ENCODE peak calls at places on chromosomes 13 and 19, in four cellular contexts. G, U, T and W are unnamed samples.

GRCh38 chr19:13834308-13834790 is 39.1 kb downstream of the ZSWIM4 start:
- DNase-seq in T (no peak), G (peak), U (no peak), W (no peak)

GRCh38 chr13:29925457-29925856 is 75.0 kb upstream of the UBL3 start:
- DNase-seq in G (peak), U (no peak), T (peak), W (no peak)

GRCh38 chr13:48891586-48891985 is 84.1 kb upstream of the FNDC3A start:
- DNase-seq in T (peak), G (no peak), U (no peak), W (no peak)

GRCh38 chr19:50359432-50359818 is 6.0 kb downstream of the NAPSA start:
- DNase-seq in T (no peak), G (no peak), U (no peak), W (no peak)

GRCh38 chr13:50691176-50691681 is 152.3 kb downstream of the DLEU7 start:
- DNase-seq in G (no peak), T (no peak), U (no peak), W (no peak)

GRCh38 chr19:5635427-5635826 is 12.5 kb downstream of the SAFB start:
- DNase-seq in U (no peak), T (no peak), G (no peak), W (no peak)

GRCh38 chr13:48979892-48980291 is 4.2 kb downstream of the FNDC3A start:
- DNase-seq in U (no peak), T (no peak), G (no peak), W (no peak)

GRCh38 chr13:71699342-71699741 is 167.7 kb downstream of the DACH1 start:
- DNase-seq in T (no peak), G (no peak), U (no peak), W (no peak)

GRCh38 chr19:45440873-45441654 is 17.3 kb upstream of the ERCC1 start:
- DNase-seq in G (no peak), U (peak), T (no peak), W (no peak)

GRCh38 chr19:35856546-35857149 is at the start of gene KIRREL2:
- DNase-seq in U (no peak), T (no peak), G (peak), W (peak)

GRCh38 chr19:1135454-1135853 is 31.7 kb downstream of the GPX4 start:
- DNase-seq in G (no peak), T (no peak), U (no peak), W (no peak)

GRCh38 chr19:46660008-46660517 is 919 bp downstream of the DACT3 start:
- DNase-seq in G (no peak), T (no peak), U (peak), W (peak)

GRCh38 chr19:48006762-48007161 is 12.3 kb downstream of the ELSPBP1 start:
- DNase-seq in T (peak), G (peak), U (peak), W (peak)

GRCh38 chr13:63741029-63741813 is 2325.6 kb upstream of the PCDH20 start:
- DNase-seq in U (no peak), G (no peak), T (no peak), W (no peak)

GRCh38 chr13:77047649-77048343 is 20.8 kb upstream of the FBXL3 start:
- DNase-seq in T (no peak), G (no peak), U (no peak), W (no peak)

GRCh38 chr13:107864543-107865460 is 350.5 kb downstream of the LIG4 start:
- DNase-seq in T (peak), U (peak), G (no peak), W (peak)

GRCh38 chr13:40920826-40921225 is 98.3 kb downstream of the ELF1 start:
- DNase-seq in U (no peak), G (no peak), T (no peak), W (no peak)

GRCh38 chr19:47540748-47541147 is 25.9 kb upstream of the NAPA start:
- DNase-seq in T (peak), G (peak), U (peak), W (peak)

GRCh38 chr19:13537454-13537853 is 31.2 kb upstream of the CACNA1A start:
- DNase-seq in U (peak), G (no peak), T (no peak), W (peak)

GRCh38 chr19:49932731-49933131 is 3.4 kb upstream of the NUP62 start:
- DNase-seq in U (no peak), T (no peak), G (no peak), W (no peak)

GRCh38 chr13:52600666-52601065 is 41.6 kb upstream of the HNRNPA1L2 start:
- DNase-seq in U (no peak), T (no peak), G (no peak), W (no peak)

GRCh38 chr19:17020823-17021222 is 5.8 kb downstream of the CPAMD8 start:
- DNase-seq in T (no peak), U (peak), G (no peak), W (no peak)

GRCh38 chr13:49366841-49367240 is 77.0 kb downstream of the CAB39L start:
- DNase-seq in T (no peak), G (no peak), U (no peak), W (no peak)

GRCh38 chr13:43140985-43141384 is 117.6 kb downstream of the DNAJC15 start:
- DNase-seq in T (no peak), G (no peak), U (no peak), W (peak)

GRCh38 chr19:5851302-5851701 is at the start of gene FUT3:
- DNase-seq in G (no peak), T (no peak), U (peak), W (no peak)

GRCh38 chr13:83121904-83122303 is 760.4 kb downstream of the SLITRK1 start:
- DNase-seq in G (no peak), T (no peak), U (no peak), W (no peak)

GRCh38 chr19:31963741-31964140 is 381.7 kb upstream of the ZNF507 start:
- DNase-seq in G (no peak), U (no peak), T (no peak), W (no peak)

GRCh38 chr13:48403151-48403631 is 9.7 kb downstream of the LPAR6 start:
- DNase-seq in G (no peak), U (no peak), T (no peak), W (no peak)

GRCh38 chr13:41453620-41454019 is 3.7 kb upstream of the RGCC start:
- DNase-seq in G (no peak), U (no peak), T (no peak), W (no peak)

GRCh38 chr19:4023600-4024398 is 16.3 kb downstream of the PIAS4 start:
- DNase-seq in U (no peak), G (no peak), T (no peak), W (no peak)

GRCh38 chr19:18433039-18433691 is 4.8 kb downstream of the ISYNA1 start:
- DNase-seq in T (no peak), U (peak), G (no peak), W (peak)

GRCh38 chr13:110262082-110262436 is 44.9 kb downstream of the COL4A1 start:
- DNase-seq in T (no peak), G (no peak), U (no peak), W (no peak)

GRCh38 chr19:19540707-19541515 is 2.8 kb downstream of the CILP2 start:
- DNase-seq in G (no peak), U (peak), T (no peak), W (peak)

GRCh38 chr13:68715651-68716050 is 1392.0 kb upstream of the ATXN8OS start:
- DNase-seq in G (no peak), T (no peak), U (no peak), W (no peak)

GRCh38 chr13:27810461-27810860 is 18.2 kb downstream of the GSX1 start:
- DNase-seq in G (no peak), U (no peak), T (no peak), W (no peak)

GRCh38 chr19:10335149-10336053 is 2.1 kb upstream of the RAVER1 start:
- DNase-seq in U (no peak), T (no peak), G (no peak), W (peak)

GRCh38 chr13:101098873-101099272 is 317.4 kb downstream of the NALCN start:
- DNase-seq in G (no peak), T (no peak), U (no peak), W (no peak)
- TF ChIP-seq NR3C1 in G (no peak), T (no peak), U (no peak), W (no peak)

GRCh38 chr13:45545686-45546409 is 69.7 kb downstream of the ERICH6B start:
- DNase-seq in G (no peak), T (no peak), U (no peak), W (no peak)
- TF ChIP-seq NR3C1 in G (no peak), T (no peak), U (no peak), W (no peak)

GRCh38 chr13:36817996-36818395 is 1.0 kb upstream of the RFXAP start:
- DNase-seq in G (no peak), T (no peak), U (no peak), W (no peak)

GRCh38 chr13:36818483-36819063 is 449 bp upstream of the RFXAP start:
- DNase-seq in T (no peak), G (no peak), U (peak), W (no peak)

GRCh38 chr13:36814465-36814864 is 4.6 kb upstream of the RFXAP start:
- DNase-seq in U (no peak), G (no peak), T (no peak), W (no peak)

GRCh38 chr13:36813226-36813625 is 5.8 kb upstream of the RFXAP start:
- DNase-seq in T (no peak), G (no peak), U (no peak), W (no peak)

DNA sequence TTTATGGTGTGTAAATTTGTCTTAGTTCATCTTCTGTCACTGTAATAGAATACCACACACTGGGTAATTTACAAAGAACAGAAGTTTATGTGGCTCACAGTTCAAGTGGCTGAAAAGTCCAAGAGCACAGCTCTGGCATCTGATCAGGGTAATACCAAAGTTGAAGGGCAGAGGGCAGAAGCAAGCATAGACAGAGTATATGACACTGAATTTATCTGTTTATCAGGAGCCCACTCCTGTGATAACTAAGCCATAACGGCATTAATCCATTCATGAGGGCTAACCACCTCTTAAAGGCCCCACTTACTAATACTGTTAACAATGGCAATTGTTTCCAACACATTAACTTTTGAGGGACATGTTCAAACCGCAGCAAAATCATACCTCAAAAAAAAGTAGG is 4.0 kb upstream of the RFXAP start:
- DNase-seq in T (peak), G (no peak), U (peak), W (no peak)
- TF ChIP-seq NR3C1 in T (no peak), G (no peak), U (no peak), W (no peak)

GRCh38 chr19:40776966-40777794 is 867 bp upstream of the RAB4B start:
- DNase-seq in U (peak), G (peak), T (peak), W (peak)

GRCh38 chr19:40778045-40778864 is at the start of gene RAB4B:
- DNase-seq in G (peak), U (peak), T (peak), W (peak)

GRCh38 chr19:40777795-40778044 is 327 bp upstream of the RAB4B start:
- DNase-seq in G (no peak), T (no peak), U (no peak), W (no peak)

GRCh38 chr19:40780582-40780981 is 2.5 kb downstream of the RAB4B start:
- DNase-seq in T (no peak), U (no peak), G (no peak), W (no peak)

GRCh38 chr19:40778865-40779284 is 828 bp downstream of the RAB4B start:
- DNase-seq in T (peak), U (no peak), G (peak), W (no peak)
- TF ChIP-seq NR3C1 in T (no peak), U (no peak), G (no peak), W (no peak)

DNA sequence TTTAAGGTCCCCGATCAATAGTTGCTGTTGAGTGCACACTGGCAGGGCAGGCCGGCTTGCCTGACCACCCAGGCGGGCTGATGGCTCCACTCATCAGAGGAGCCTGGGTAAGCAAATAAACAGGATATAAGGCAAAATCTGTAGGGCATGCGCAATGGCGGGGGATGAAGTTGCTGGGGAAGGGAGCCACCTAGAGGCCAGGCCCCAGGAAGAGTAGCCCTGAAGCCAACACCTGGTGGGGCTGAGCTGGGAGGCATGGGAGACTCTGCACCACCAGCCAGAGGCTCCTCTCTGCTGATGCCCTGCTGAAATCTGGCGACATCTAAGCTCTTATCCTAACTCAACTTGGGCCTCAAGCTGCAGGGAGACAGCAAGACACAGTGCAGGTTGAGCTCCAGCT is 324.3 kb downstream of the ZNF536 start:
- DNase-seq in U (peak), T (no peak), G (peak), W (peak)
- TF ChIP-seq NR3C1 in U (no peak), T (no peak), G (no peak), W (no peak)

GRCh38 chr13:20848944-20849343 is 53.6 kb downstream of the XPO4 start:
- DNase-seq in G (no peak), U (no peak), T (no peak), W (no peak)
- TF ChIP-seq NR3C1 in G (no peak), U (no peak), T (no peak), W (no peak)

GRCh38 chr13:113361406-113361805 is 2.5 kb downstream of the GRTP1 start:
- DNase-seq in T (no peak), U (no peak), G (no peak), W (no peak)
- TF ChIP-seq NR3C1 in T (no peak), U (no peak), G (no peak), W (no peak)

GRCh38 chr13:105084931-105085330 is 1450.5 kb downstream of the EFNB2 start:
- DNase-seq in T (no peak), G (no peak), U (no peak), W (no peak)

GRCh38 chr13:105090244-105090643 is 1445.2 kb downstream of the EFNB2 start:
- DNase-seq in G (no peak), T (no peak), U (no peak), W (no peak)

GRCh38 chr13:105083986-105084385 is 1451.5 kb downstream of the EFNB2 start:
- DNase-seq in G (no peak), T (no peak), U (no peak), W (no peak)

GRCh38 chr13:105087941-105088340 is 1447.5 kb downstream of the EFNB2 start:
- DNase-seq in U (no peak), G (no peak), T (no peak), W (peak)
- TF ChIP-seq NR3C1 in U (no peak), G (no peak), T (no peak), W (no peak)